ENCODE peak calls at places on chromosome 3, in six cellular contexts. One of them, this sample, is unnamed.

GRCh38 chr3:72582211-72582878 is 265.9 kb downstream of the SHQ1 start:
- DNase-seq in foreskin melanocyte: no peak
- DNase-seq in glomerular endothelial cell: no peak
- DNase-seq in non-pigmented ciliary epithelial cell: no peak
- DNase-seq in neural crest cell: no peak
- DNase-seq in AG08396: no peak
- DNase-seq in this sample: no peak

GRCh38 chr3:45952456-45952855 is 9.2 kb downstream of the CXCR6 start:
- DNase-seq in foreskin melanocyte: no peak
- DNase-seq in glomerular endothelial cell: no peak
- DNase-seq in non-pigmented ciliary epithelial cell: no peak
- DNase-seq in neural crest cell: no peak
- DNase-seq in AG08396: no peak
- DNase-seq in this sample: no peak

GRCh38 chr3:43794776-43795175 is 104.0 kb downstream of the ABHD5 start:
- DNase-seq in foreskin melanocyte: no peak
- DNase-seq in glomerular endothelial cell: no peak
- DNase-seq in non-pigmented ciliary epithelial cell: no peak
- DNase-seq in neural crest cell: no peak
- DNase-seq in AG08396: peak; percentile 26
- DNase-seq in this sample: no peak

GRCh38 chr3:127671523-127672428 is 976 bp upstream of the ABTB1 start:
- DNase-seq in foreskin melanocyte: no peak
- DNase-seq in glomerular endothelial cell: no peak
- DNase-seq in non-pigmented ciliary epithelial cell: no peak
- DNase-seq in neural crest cell: no peak
- DNase-seq in AG08396: peak; percentile 49
- DNase-seq in this sample: peak; percentile 22

GRCh38 chr3:171687064-171687463 is 123.2 kb downstream of the PLD1 start:
- DNase-seq in foreskin melanocyte: no peak
- DNase-seq in glomerular endothelial cell: no peak
- DNase-seq in non-pigmented ciliary epithelial cell: no peak
- DNase-seq in neural crest cell: no peak
- DNase-seq in AG08396: no peak
- DNase-seq in this sample: no peak

GRCh38 chr3:114178770-114179368 is at the start of gene DRD3:
- DNase-seq in foreskin melanocyte: peak; percentile 43
- DNase-seq in glomerular endothelial cell: no peak
- DNase-seq in non-pigmented ciliary epithelial cell: no peak
- DNase-seq in neural crest cell: peak; percentile 51
- DNase-seq in AG08396: peak; percentile 31
- DNase-seq in this sample: no peak

GRCh38 chr3:50584391-50584790 is 15.1 kb downstream of the HEMK1 start:
- DNase-seq in foreskin melanocyte: no peak
- DNase-seq in glomerular endothelial cell: no peak
- DNase-seq in non-pigmented ciliary epithelial cell: no peak
- DNase-seq in neural crest cell: no peak
- DNase-seq in AG08396: no peak
- DNase-seq in this sample: no peak

GRCh38 chr3:62201438-62202035 is 171.8 kb downstream of the FEZF2 start:
- DNase-seq in foreskin melanocyte: peak; percentile 25
- DNase-seq in glomerular endothelial cell: peak; percentile 12
- DNase-seq in non-pigmented ciliary epithelial cell: peak; percentile 6
- DNase-seq in neural crest cell: peak; percentile 31
- DNase-seq in AG08396: peak; percentile 65
- DNase-seq in this sample: no peak

GRCh38 chr3:111392911-111393351 is 149.1 kb upstream of the CD96 start:
- DNase-seq in foreskin melanocyte: no peak
- DNase-seq in glomerular endothelial cell: no peak
- DNase-seq in non-pigmented ciliary epithelial cell: no peak
- DNase-seq in neural crest cell: no peak
- DNase-seq in AG08396: no peak
- DNase-seq in this sample: no peak

GRCh38 chr3:115148142-115148790 is 1.2 kb upstream of the ZBTB20 start:
- DNase-seq in foreskin melanocyte: no peak
- DNase-seq in glomerular endothelial cell: no peak
- DNase-seq in non-pigmented ciliary epithelial cell: no peak
- DNase-seq in neural crest cell: no peak
- DNase-seq in AG08396: no peak
- DNase-seq in this sample: no peak

GRCh38 chr3:137509354-137510045 is 254.6 kb upstream of the SOX14 start:
- DNase-seq in foreskin melanocyte: no peak
- DNase-seq in glomerular endothelial cell: no peak
- DNase-seq in non-pigmented ciliary epithelial cell: no peak
- DNase-seq in neural crest cell: no peak
- DNase-seq in AG08396: no peak
- DNase-seq in this sample: no peak

GRCh38 chr3:144677118-144677517 is 705.5 kb downstream of the DIPK2A start:
- DNase-seq in foreskin melanocyte: peak; percentile 53
- DNase-seq in glomerular endothelial cell: no peak
- DNase-seq in non-pigmented ciliary epithelial cell: peak; percentile 2
- DNase-seq in neural crest cell: no peak
- DNase-seq in AG08396: peak; percentile 3
- DNase-seq in this sample: no peak

GRCh38 chr3:107699682-107700081 is 176.9 kb downstream of the BBX start:
- DNase-seq in foreskin melanocyte: no peak
- DNase-seq in glomerular endothelial cell: no peak
- DNase-seq in non-pigmented ciliary epithelial cell: no peak
- DNase-seq in neural crest cell: no peak
- DNase-seq in AG08396: no peak
- DNase-seq in this sample: no peak

GRCh38 chr3:13211605-13212210 is 138.5 kb upstream of the IQSEC1 start:
- DNase-seq in foreskin melanocyte: no peak
- DNase-seq in glomerular endothelial cell: no peak
- DNase-seq in non-pigmented ciliary epithelial cell: no peak
- DNase-seq in neural crest cell: no peak
- DNase-seq in AG08396: no peak
- DNase-seq in this sample: no peak

GRCh38 chr3:29140706-29141105 is 140.2 kb upstream of the RBMS3 start:
- DNase-seq in foreskin melanocyte: peak; percentile 78
- DNase-seq in glomerular endothelial cell: no peak
- DNase-seq in non-pigmented ciliary epithelial cell: no peak
- DNase-seq in neural crest cell: no peak
- DNase-seq in AG08396: peak; percentile 15
- DNase-seq in this sample: no peak

GRCh38 chr3:133113526-133113925 is 75.3 kb downstream of the TMEM108 start:
- DNase-seq in foreskin melanocyte: no peak
- DNase-seq in glomerular endothelial cell: no peak
- DNase-seq in non-pigmented ciliary epithelial cell: no peak
- DNase-seq in neural crest cell: no peak
- DNase-seq in AG08396: peak; percentile 12
- DNase-seq in this sample: no peak

GRCh38 chr3:129014148-129014547 is 13.0 kb downstream of the EFCC1 start:
- DNase-seq in foreskin melanocyte: no peak
- DNase-seq in glomerular endothelial cell: no peak
- DNase-seq in non-pigmented ciliary epithelial cell: no peak
- DNase-seq in neural crest cell: no peak
- DNase-seq in AG08396: no peak
- DNase-seq in this sample: no peak

GRCh38 chr3:179929091-179929529 is 107.6 kb downstream of the PEX5L start:
- DNase-seq in foreskin melanocyte: peak; percentile 42
- DNase-seq in glomerular endothelial cell: peak; percentile 23
- DNase-seq in non-pigmented ciliary epithelial cell: peak; percentile 20
- DNase-seq in neural crest cell: peak; percentile 64
- DNase-seq in AG08396: peak; percentile 61
- DNase-seq in this sample: peak; percentile 26

GRCh38 chr3:194806991-194807685 is 121.5 kb downstream of the FAM43A start:
- DNase-seq in foreskin melanocyte: peak; percentile 93
- DNase-seq in glomerular endothelial cell: no peak
- DNase-seq in non-pigmented ciliary epithelial cell: no peak
- DNase-seq in neural crest cell: no peak
- DNase-seq in AG08396: no peak
- DNase-seq in this sample: no peak

GRCh38 chr3:111314146-111314873 is 227.7 kb upstream of the CD96 start:
- DNase-seq in foreskin melanocyte: no peak
- DNase-seq in glomerular endothelial cell: no peak
- DNase-seq in non-pigmented ciliary epithelial cell: no peak
- DNase-seq in neural crest cell: no peak
- DNase-seq in AG08396: no peak
- DNase-seq in this sample: no peak

GRCh38 chr3:38738630-38739395 is 77.2 kb downstream of the SCN10A start:
- DNase-seq in foreskin melanocyte: peak; percentile 7
- DNase-seq in glomerular endothelial cell: peak; percentile 45
- DNase-seq in non-pigmented ciliary epithelial cell: no peak
- DNase-seq in neural crest cell: peak; percentile 62
- DNase-seq in AG08396: peak; percentile 51
- DNase-seq in this sample: peak; percentile 24

GRCh38 chr3:134622803-134623365 is 27.9 kb downstream of the KY start:
- DNase-seq in foreskin melanocyte: no peak
- DNase-seq in glomerular endothelial cell: no peak
- DNase-seq in non-pigmented ciliary epithelial cell: no peak
- DNase-seq in neural crest cell: no peak
- DNase-seq in AG08396: no peak
- DNase-seq in this sample: peak; percentile 48

GRCh38 chr3:189304465-189305341 is 132.9 kb downstream of the TPRG1 start:
- DNase-seq in foreskin melanocyte: peak; percentile 35
- DNase-seq in glomerular endothelial cell: no peak
- DNase-seq in non-pigmented ciliary epithelial cell: no peak
- DNase-seq in neural crest cell: no peak
- DNase-seq in AG08396: peak; percentile 13
- DNase-seq in this sample: no peak

GRCh38 chr3:63556401-63556800 is 96.1 kb upstream of the SNTN start:
- DNase-seq in foreskin melanocyte: no peak
- DNase-seq in glomerular endothelial cell: no peak
- DNase-seq in non-pigmented ciliary epithelial cell: no peak
- DNase-seq in neural crest cell: no peak
- DNase-seq in AG08396: no peak
- DNase-seq in this sample: no peak

GRCh38 chr3:40925228-40925627 is 274.1 kb upstream of the CTNNB1 start:
- DNase-seq in foreskin melanocyte: no peak
- DNase-seq in glomerular endothelial cell: no peak
- DNase-seq in non-pigmented ciliary epithelial cell: no peak
- DNase-seq in neural crest cell: no peak
- DNase-seq in AG08396: no peak
- DNase-seq in this sample: no peak

GRCh38 chr3:5019411-5020261 is 40.4 kb downstream of the BHLHE40 start:
- DNase-seq in foreskin melanocyte: no peak
- DNase-seq in glomerular endothelial cell: no peak
- DNase-seq in non-pigmented ciliary epithelial cell: no peak
- DNase-seq in neural crest cell: no peak
- DNase-seq in AG08396: no peak
- DNase-seq in this sample: no peak

GRCh38 chr3:150610785-150611184 is 7.7 kb downstream of the SELENOT start:
- DNase-seq in foreskin melanocyte: no peak
- DNase-seq in glomerular endothelial cell: no peak
- DNase-seq in non-pigmented ciliary epithelial cell: no peak
- DNase-seq in neural crest cell: no peak
- DNase-seq in AG08396: no peak
- DNase-seq in this sample: no peak

GRCh38 chr3:188947401-188947982 is 224.3 kb upstream of the TPRG1 start:
- DNase-seq in foreskin melanocyte: peak; percentile 62
- DNase-seq in glomerular endothelial cell: no peak
- DNase-seq in non-pigmented ciliary epithelial cell: peak; percentile 38
- DNase-seq in neural crest cell: peak; percentile 71
- DNase-seq in AG08396: peak; percentile 80
- DNase-seq in this sample: peak; percentile 93

GRCh38 chr3:13073042-13073906 is at the start of gene IQSEC1:
- DNase-seq in foreskin melanocyte: peak; percentile 11
- DNase-seq in glomerular endothelial cell: no peak
- DNase-seq in non-pigmented ciliary epithelial cell: no peak
- DNase-seq in neural crest cell: peak; percentile 58
- DNase-seq in AG08396: peak; percentile 52
- DNase-seq in this sample: peak; percentile 54

GRCh38 chr3:66480666-66481065 is 20.2 kb downstream of the LRIG1 start:
- DNase-seq in foreskin melanocyte: no peak
- DNase-seq in glomerular endothelial cell: no peak
- DNase-seq in non-pigmented ciliary epithelial cell: no peak
- DNase-seq in neural crest cell: no peak
- DNase-seq in AG08396: no peak
- DNase-seq in this sample: no peak

GRCh38 chr3:192445768-192446644 is 281.3 kb downstream of the FGF12 start:
- DNase-seq in foreskin melanocyte: peak; percentile 64
- DNase-seq in glomerular endothelial cell: no peak
- DNase-seq in non-pigmented ciliary epithelial cell: no peak
- DNase-seq in neural crest cell: no peak
- DNase-seq in AG08396: peak; percentile 18
- DNase-seq in this sample: no peak

GRCh38 chr3:179321585-179322322 is 1.1 kb upstream of the ZNF639 start:
- DNase-seq in foreskin melanocyte: peak; percentile 43
- DNase-seq in glomerular endothelial cell: no peak
- DNase-seq in non-pigmented ciliary epithelial cell: no peak
- DNase-seq in neural crest cell: peak; percentile 16
- DNase-seq in AG08396: peak; percentile 54
- DNase-seq in this sample: no peak

GRCh38 chr3:81214626-81215025 is 546.8 kb downstream of the GBE1 start:
- DNase-seq in foreskin melanocyte: no peak
- DNase-seq in glomerular endothelial cell: no peak
- DNase-seq in non-pigmented ciliary epithelial cell: peak; percentile 28
- DNase-seq in neural crest cell: no peak
- DNase-seq in AG08396: peak; percentile 5
- DNase-seq in this sample: no peak

GRCh38 chr3:35528728-35529127 is 110.6 kb upstream of the ARPP21 start:
- DNase-seq in foreskin melanocyte: no peak
- DNase-seq in glomerular endothelial cell: no peak
- DNase-seq in non-pigmented ciliary epithelial cell: peak; percentile 26
- DNase-seq in neural crest cell: no peak
- DNase-seq in AG08396: no peak
- DNase-seq in this sample: no peak